ENCODE peak calls at places on chromosomes 16 and 17, in five cellular contexts. S is H1; N is CD8-positive, alpha-beta T cell; O is Peyer's patch; B is uterus. W is an unnamed sample. For H3K27me3, the result is how much of the 10 kb centered on the place peaks cover.

GRCh38 chr16:68286153-68287074 is 22.1 kb downstream of the SLC7A6 start:
- DNase-seq in S (no peak), N (peak), O (no peak), B (no peak), W (no peak)

GRCh38 chr16:84327926-84328505 is 33.3 kb downstream of the WFDC1 start:
- DNase-seq in S (no peak), N (no peak), O (no peak), B (no peak), W (no peak)

GRCh38 chr17:968812-969766 is 10.5 kb downstream of the NXN start:
- DNase-seq in S (no peak), N (no peak), O (no peak), B (no peak), W (peak)

GRCh38 chr17:79833744-79834574 is 5.3 kb downstream of the CBX4 start:
- DNase-seq in S (peak), N (no peak), O (no peak), B (no peak), W (no peak)

GRCh38 chr16:75379911-75380847 is 53.1 kb downstream of the CFDP1 start:
- DNase-seq in S (no peak), N (peak), O (no peak), B (no peak), W (no peak)

GRCh38 chr16:520847-521246 is 6.7 kb upstream of the CAPN15 start:
- DNase-seq in S (no peak), N (no peak), O (no peak), B (no peak), W (no peak)

GRCh38 chr16:1983053-1983543 is 895 bp upstream of the GFER start:
- DNase-seq in S (no peak), N (no peak), O (no peak), B (no peak), W (no peak)

GRCh38 chr16:4685292-4685691 is 8.1 kb upstream of the NUDT16L1 start:
- DNase-seq in S (no peak), N (no peak), O (no peak), B (no peak), W (no peak)

GRCh38 chr17:4420692-4421131 is 13.0 kb upstream of the SPNS3 start:
- DNase-seq in S (peak), N (peak), O (no peak), B (peak), W (peak)

GRCh38 chr17:5297245-5297644 is 15.2 kb downstream of the RABEP1 start:
- DNase-seq in S (no peak), N (no peak), O (no peak), B (no peak), W (no peak)

GRCh38 chr16:81790772-81791171 is 11.7 kb downstream of the PLCG2 start:
- DNase-seq in S (no peak), N (no peak), O (no peak), B (no peak), W (no peak)

GRCh38 chr17:39553326-39553945 is 54.3 kb downstream of the NEUROD2 start:
- DNase-seq in S (no peak), N (no peak), O (no peak), B (no peak), W (peak)

GRCh38 chr17:73205326-73205980 is 12.6 kb downstream of the COG1 start:
- DNase-seq in S (no peak), N (no peak), O (no peak), B (no peak), W (no peak)

GRCh38 chr17:49890077-49890821 is 42.4 kb upstream of the TAC4 start:
- DNase-seq in S (peak), N (no peak), O (no peak), B (peak), W (no peak)

GRCh38 chr16:53816211-53816610 is 112.3 kb downstream of the FTO start:
- DNase-seq in S (no peak), N (no peak), O (no peak), B (no peak), W (no peak)

DNA sequence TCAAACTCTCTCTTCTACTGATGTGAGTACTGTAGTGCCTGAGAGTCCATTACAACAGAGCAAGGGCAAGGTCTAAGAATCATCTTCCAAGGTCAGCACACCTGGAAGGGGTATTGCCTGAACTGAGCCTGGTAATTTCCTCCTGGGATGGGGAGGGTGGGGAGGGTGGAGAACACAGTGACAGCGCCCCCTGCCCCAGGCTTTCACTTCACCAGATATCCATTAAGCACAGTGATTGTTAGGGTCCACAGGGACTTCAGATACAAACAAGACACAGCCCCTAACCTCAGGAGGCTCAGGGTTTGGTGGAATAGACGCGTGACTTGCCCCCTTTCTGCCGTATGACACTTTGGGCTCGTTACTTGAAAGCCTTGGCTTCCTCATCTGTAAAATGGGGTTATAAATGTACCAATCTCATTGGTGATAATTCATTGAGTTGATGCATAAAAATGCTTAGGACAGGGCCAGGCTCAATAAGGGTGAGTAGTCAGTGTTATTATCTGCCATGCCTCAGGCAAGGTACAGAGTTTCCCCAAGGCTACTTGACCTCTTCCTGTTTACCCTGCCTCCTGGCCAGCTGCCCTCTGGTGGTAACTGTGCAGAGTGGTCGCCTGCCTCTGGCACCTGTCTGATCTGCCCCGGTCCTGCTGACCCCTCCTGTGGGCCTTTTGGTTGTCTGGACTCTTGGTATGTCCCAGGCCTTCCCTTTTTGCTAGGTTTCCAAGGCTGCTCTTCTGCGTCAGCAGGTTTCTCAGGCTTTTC is 13.1 kb upstream of the BRD7 start:
- DNase-seq in S (no peak), N (no peak), O (no peak), B (no peak), W (no peak)
- TF ChIP-seq CTCF in S (peak), N (no peak), O (no peak), B (no peak), W (no peak)

GRCh38 chr17:81170727-81171494 is 4.9 kb upstream of the AATK start:
- DNase-seq in S (no peak), N (no peak), O (no peak), B (no peak), W (no peak)

GRCh38 chr17:81176656-81177055 is 10.6 kb upstream of the AATK start:
- DNase-seq in S (no peak), N (no peak), O (no peak), B (no peak), W (peak)

GRCh38 chr17:81173354-81173753 is 7.3 kb upstream of the AATK start:
- DNase-seq in S (no peak), N (no peak), O (no peak), B (no peak), W (no peak)

GRCh38 chr17:81171941-81172340 is 5.9 kb upstream of the AATK start:
- DNase-seq in S (no peak), N (no peak), O (no peak), B (no peak), W (no peak)

DNA sequence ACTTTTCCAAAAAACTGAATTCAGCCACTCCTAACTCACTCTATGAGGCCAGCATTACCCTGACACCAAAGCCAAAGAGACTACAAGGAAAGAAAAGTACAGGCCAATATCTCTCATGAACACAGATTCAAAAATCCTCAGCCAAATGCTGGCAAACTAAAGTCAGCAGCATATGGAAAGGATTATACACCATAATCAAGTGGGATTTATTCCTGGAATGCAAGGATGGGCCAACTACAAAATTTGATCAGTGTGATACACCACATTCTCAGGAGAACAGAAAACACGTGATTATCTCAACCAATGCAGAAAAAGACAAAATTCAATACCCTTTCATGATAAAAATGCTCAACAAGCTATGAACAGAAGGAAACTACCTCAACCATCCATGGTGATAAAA is 7.7 kb upstream of the AATK start:
- DNase-seq in S (no peak), N (no peak), O (no peak), B (no peak), W (no peak)
- H3K27me3 ChIP-seq in S (under half), N (under half), O (under half), B (under half), W (under half)

DNA sequence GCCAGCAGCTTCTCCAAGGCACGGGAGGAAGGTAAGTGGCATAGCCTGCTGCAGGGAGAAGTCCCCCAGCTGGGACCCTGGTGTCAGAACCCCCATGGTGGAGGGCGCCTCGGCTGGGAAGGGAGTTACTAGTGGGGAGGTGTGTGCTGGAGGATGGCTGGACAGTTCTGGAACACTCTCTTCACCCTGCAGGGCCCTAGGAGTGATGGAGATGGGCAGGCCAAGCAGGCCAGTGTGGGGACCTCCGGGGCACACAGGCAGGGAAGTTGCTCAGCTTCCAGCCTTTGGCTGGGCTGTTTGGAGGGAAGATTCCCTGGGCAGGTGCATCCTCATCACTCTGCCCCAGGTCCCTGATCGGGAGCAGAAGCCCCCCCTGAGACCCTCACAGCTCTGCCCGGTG is 696 bp downstream of the C17orf99 start:
- DNase-seq in S (no peak), N (no peak), O (no peak), B (no peak), W (no peak)
- H3K4me3 ChIP-seq in S (no peak), N (no peak), O (no peak), B (no peak), W (no peak)

GRCh38 chr16:66662445-66663194 is 33.9 kb downstream of the CMTM4 start:
- DNase-seq in S (no peak), N (no peak), O (no peak), B (no peak), W (peak)

GRCh38 chr16:66658143-66658859 is 38.2 kb downstream of the CMTM4 start:
- DNase-seq in S (no peak), N (no peak), O (no peak), B (no peak), W (no peak)

GRCh38 chr16:66661210-66661560 is 35.4 kb downstream of the CMTM4 start:
- DNase-seq in S (no peak), N (no peak), O (no peak), B (no peak), W (no peak)

GRCh38 chr16:66658860-66659190 is 37.7 kb downstream of the CMTM4 start:
- DNase-seq in S (no peak), N (no peak), O (no peak), B (no peak), W (no peak)

DNA sequence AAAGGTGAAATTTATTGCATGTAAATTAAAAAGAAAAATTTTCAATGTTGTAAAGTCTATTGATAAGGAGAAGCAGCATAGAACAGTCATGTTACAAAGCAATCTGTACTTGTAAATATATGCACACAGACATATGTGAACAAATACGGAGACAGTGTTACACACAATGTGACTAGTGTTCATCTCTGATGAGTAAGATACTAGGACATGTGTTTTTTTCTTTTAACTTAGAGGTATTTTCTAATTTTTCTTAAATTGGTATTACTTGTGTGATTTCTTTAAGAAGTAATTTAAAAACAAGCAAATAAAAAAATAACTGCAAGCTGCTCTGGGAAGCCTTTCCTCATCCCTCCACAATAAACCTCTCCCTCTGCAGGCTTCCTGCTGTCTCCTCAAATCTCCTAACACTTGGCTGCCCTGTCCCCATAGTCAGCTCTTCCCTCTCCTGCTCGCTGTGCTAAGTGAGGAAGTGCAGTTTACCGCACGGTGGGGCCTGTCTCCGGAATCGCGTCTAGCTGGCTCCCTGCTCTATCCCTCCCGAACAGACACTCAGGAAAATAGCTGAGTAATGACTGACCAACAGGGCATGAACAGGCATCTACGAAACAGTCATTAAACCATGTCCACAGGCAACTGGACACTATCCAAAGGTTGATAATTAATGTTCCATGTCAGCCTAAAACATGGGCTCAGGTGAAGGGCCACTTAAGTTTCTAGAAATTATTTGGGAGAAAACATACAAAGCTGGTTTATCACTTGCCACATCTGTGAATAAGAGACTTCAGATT is 35.9 kb downstream of the CMTM4 start:
- DNase-seq in S (no peak), N (no peak), O (no peak), B (peak), W (peak)
- TF ChIP-seq CTCF in S (no peak), N (no peak), O (no peak), B (peak), W (peak)

W was measured in bronchial epithelial cell.